ENCODE peak calls at places on chromosomes 11 and 22, in ten cellular contexts. M is HEK293T; C is retina; K is caudate nucleus; O is fibroblast of the aortic adventitia; L is mucosa of descending colon; Y is stimulated activated CD4-positive, alpha-beta T cell treated with anti-CD3 and anti-CD28 coated beads, Interleukin-15, amount 100 ng/mL, for 24 hours; B is activated CD8-positive, alpha-beta memory T cell treated with anti-CD3 and anti-CD28 coated beads, Interleukin-2, amount 50 U/mL, for 4 hours; S is EL; Q is OCI-LY7. W is an unnamed sample.
A peak's percentile ranks its signal among the peaks of the same experiment; 100 is the strongest.

GRCh38 chr22:47213571-47214230 is 451.3 kb downstream of the TBC1D22A start:
- DNase-seq in M (peak; percentile 64), C (no peak), K (no peak), O (peak; percentile 6), L (peak; percentile 67), Y (peak; percentile 71), B (peak; percentile 43), S (no peak), Q (peak; percentile 46), W (no peak)

GRCh38 chr11:86577663-86578636 is 94.5 kb downstream of the ME3 start:
- DNase-seq in M (no peak), C (no peak), K (no peak), O (peak; percentile 98), L (peak; percentile 74), Y (no peak), B (no peak), S (peak; percentile 83), Q (no peak), W (no peak)

GRCh38 chr11:111905391-111905790 is 6.2 kb downstream of the CRYAB start:
- DNase-seq in M (no peak), C (no peak), K (no peak), O (peak; percentile 57), L (no peak), Y (no peak), B (no peak), S (no peak), Q (no peak), W (no peak)

GRCh38 chr22:34881453-34881852 is 184.5 kb upstream of the ISX start:
- DNase-seq in M (no peak), C (no peak), K (no peak), O (no peak), L (no peak), Y (no peak), B (no peak), S (no peak), Q (no peak), W (no peak)

GRCh38 chr22:50445071-50445879 is 29.6 kb downstream of the SBF1 start:
- DNase-seq in M (no peak), C (no peak), K (no peak), O (no peak), L (no peak), Y (no peak), B (peak; percentile 52), S (no peak), Q (peak; percentile 70), W (no peak)

GRCh38 chr11:12543596-12544415 is 130.4 kb upstream of the TEAD1 start:
- DNase-seq in M (no peak), C (no peak), K (no peak), O (no peak), L (no peak), Y (no peak), B (no peak), S (peak; percentile 28), Q (no peak), W (no peak)

GRCh38 chr11:102192349-102193066 is 82.3 kb downstream of the YAP1 start:
- DNase-seq in M (no peak), C (no peak), K (no peak), O (peak; percentile 52), L (no peak), Y (no peak), B (no peak), S (no peak), Q (no peak), W (no peak)

GRCh38 chr11:13927496-13927895 is 35.0 kb upstream of the SPON1 start:
- DNase-seq in M (no peak), C (peak; percentile 48), K (no peak), O (no peak), L (no peak), Y (no peak), B (no peak), S (no peak), Q (no peak), W (no peak)

GRCh38 chr11:17162376-17162775 is 45.4 kb downstream of the PIK3C2A start:
- DNase-seq in M (no peak), C (no peak), K (no peak), O (no peak), L (no peak), Y (no peak), B (no peak), S (no peak), Q (no peak), W (no peak)

GRCh38 chr11:124174001-124174400 is 9.1 kb upstream of the OR10D3 start:
- DNase-seq in M (no peak), C (peak; percentile 55), K (no peak), O (peak; percentile 73), L (no peak), Y (no peak), B (no peak), S (peak; percentile 13), Q (no peak), W (peak; percentile 77)

GRCh38 chr11:120306519-120307242 is 18.4 kb upstream of the TLCD5 start:
- DNase-seq in M (peak; percentile 58), C (no peak), K (no peak), O (peak; percentile 96), L (peak; percentile 58), Y (no peak), B (no peak), S (peak; percentile 89), Q (no peak), W (no peak)

GRCh38 chr22:50544078-50544745 is 1.5 kb upstream of the KLHDC7B start:
- DNase-seq in M (peak; percentile 91), C (peak; percentile 83), K (no peak), O (peak; percentile 53), L (peak; percentile 94), Y (peak; percentile 90), B (peak; percentile 84), S (peak; percentile 80), Q (peak; percentile 66), W (peak; percentile 69)

GRCh38 chr22:44080936-44081853 is 57.1 kb downstream of the PARVB start:
- DNase-seq in M (peak; percentile 81), C (peak; percentile 94), K (peak; percentile 29), O (peak; percentile 80), L (peak; percentile 71), Y (peak; percentile 81), B (peak; percentile 77), S (peak; percentile 61), Q (peak; percentile 72), W (peak; percentile 84)

GRCh38 chr22:46012881-46013281 is 35.9 kb upstream of the WNT7B start:
- DNase-seq in M (no peak), C (no peak), K (no peak), O (no peak), L (peak; percentile 65), Y (no peak), B (no peak), S (no peak), Q (no peak), W (no peak)

GRCh38 chr11:118488480-118489109 is 38.7 kb upstream of the TTC36 start:
- DNase-seq in M (peak; percentile 74), C (peak; percentile 61), K (peak; percentile 7), O (peak; percentile 87), L (peak; percentile 77), Y (peak; percentile 82), B (peak; percentile 79), S (peak; percentile 72), Q (peak; percentile 79), W (peak; percentile 62)

GRCh38 chr11:56917708-56918450 is 70.8 kb upstream of the OR5AK2 start:
- DNase-seq in M (no peak), C (no peak), K (no peak), O (peak; percentile 1), L (no peak), Y (no peak), B (no peak), S (no peak), Q (no peak), W (no peak)

GRCh38 chr11:61532136-61533038 is 23.8 kb downstream of the LRRC10B start:
- DNase-seq in M (peak; percentile 83), C (peak; percentile 66), K (no peak), O (peak; percentile 23), L (peak; percentile 72), Y (peak; percentile 57), B (peak; percentile 43), S (peak; percentile 32), Q (peak; percentile 49), W (no peak)

GRCh38 chr11:131077340-131077739 is 161.1 kb upstream of the SNX19 start:
- DNase-seq in M (no peak), C (no peak), K (no peak), O (no peak), L (no peak), Y (no peak), B (no peak), S (peak; percentile 76), Q (no peak), W (no peak)

GRCh38 chr22:46763051-46763705 is 728 bp downstream of the TBC1D22A start:
- DNase-seq in M (no peak), C (no peak), K (no peak), O (peak; percentile 37), L (peak; percentile 67), Y (no peak), B (peak; percentile 32), S (peak; percentile 36), Q (peak; percentile 86), W (no peak)

GRCh38 chr22:24450600-24450999 is 23.2 kb downstream of the ADORA2A start:
- DNase-seq in M (no peak), C (peak; percentile 49), K (no peak), O (no peak), L (no peak), Y (no peak), B (no peak), S (no peak), Q (peak; percentile 57), W (no peak)

GRCh38 chr11:77073328-77074001 is 6.7 kb downstream of the CAPN5 start:
- DNase-seq in M (no peak), C (no peak), K (peak; percentile 39), O (peak; percentile 94), L (peak; percentile 90), Y (no peak), B (no peak), S (peak; percentile 96), Q (no peak), W (no peak)

GRCh38 chr22:22591348-22592299 is 32.6 kb upstream of the PRAME start:
- DNase-seq in M (no peak), C (no peak), K (no peak), O (no peak), L (no peak), Y (no peak), B (no peak), S (no peak), Q (peak; percentile 23), W (no peak)

GRCh38 chr22:27317961-27318360 is 483.6 kb downstream of the MN1 start:
- DNase-seq in M (no peak), C (no peak), K (no peak), O (no peak), L (peak; percentile 67), Y (no peak), B (no peak), S (peak; percentile 26), Q (no peak), W (no peak)

GRCh38 chr11:68040121-68040956 is 1.5 kb downstream of the TCIRG1 start:
- DNase-seq in M (no peak), C (no peak), K (no peak), O (peak; percentile 69), L (peak; percentile 78), Y (peak; percentile 72), B (peak; percentile 41), S (peak; percentile 77), Q (peak; percentile 84), W (no peak)